ENCODE peak calls at places on chromosome 10, in ten cellular contexts. One of them, this sample, is unnamed.
A peak's percentile ranks its signal among the peaks of the same experiment; 100 is the strongest.

GRCh38 chr10:11823122-11823988 is at the start of gene PROSER2:
- DNase-seq in activated CD4-positive, alpha-beta T cell treated with anti-CD3 and anti-CD28 coated beads for 24 hours: peak; percentile 34
- DNase-seq in PC-9: no peak
- DNase-seq in naive thymus-derived CD8-positive, alpha-beta T cell: peak; percentile 14
- DNase-seq in HT-29: peak; percentile 88
- DNase-seq in T-cell: peak; percentile 2
- DNase-seq in colonic mucosa: peak; percentile 65
- DNase-seq in ascending aorta: no peak
- DNase-seq in effector memory CD8-positive, alpha-beta T cell: no peak
- DNase-seq in EH: peak; percentile 54
- DNase-seq in this sample: peak; percentile 86

GRCh38 chr10:72704117-72704516 is 12.2 kb downstream of the MCU start:
- DNase-seq in activated CD4-positive, alpha-beta T cell treated with anti-CD3 and anti-CD28 coated beads for 24 hours: no peak
- DNase-seq in PC-9: no peak
- DNase-seq in naive thymus-derived CD8-positive, alpha-beta T cell: no peak
- DNase-seq in HT-29: no peak
- DNase-seq in T-cell: no peak
- DNase-seq in colonic mucosa: no peak
- DNase-seq in ascending aorta: no peak
- DNase-seq in effector memory CD8-positive, alpha-beta T cell: no peak
- DNase-seq in EH: no peak
- DNase-seq in this sample: no peak

GRCh38 chr10:59550061-59550460 is 159.6 kb downstream of the SLC16A9 start:
- DNase-seq in activated CD4-positive, alpha-beta T cell treated with anti-CD3 and anti-CD28 coated beads for 24 hours: no peak
- DNase-seq in PC-9: no peak
- DNase-seq in naive thymus-derived CD8-positive, alpha-beta T cell: no peak
- DNase-seq in HT-29: no peak
- DNase-seq in T-cell: no peak
- DNase-seq in colonic mucosa: no peak
- DNase-seq in ascending aorta: no peak
- DNase-seq in effector memory CD8-positive, alpha-beta T cell: no peak
- DNase-seq in EH: no peak
- DNase-seq in this sample: no peak

GRCh38 chr10:19728376-19728775 is 87.9 kb upstream of the PLXDC2 start:
- DNase-seq in activated CD4-positive, alpha-beta T cell treated with anti-CD3 and anti-CD28 coated beads for 24 hours: no peak
- DNase-seq in PC-9: no peak
- DNase-seq in naive thymus-derived CD8-positive, alpha-beta T cell: no peak
- DNase-seq in HT-29: no peak
- DNase-seq in T-cell: no peak
- DNase-seq in colonic mucosa: no peak
- DNase-seq in ascending aorta: no peak
- DNase-seq in effector memory CD8-positive, alpha-beta T cell: no peak
- DNase-seq in EH: no peak
- DNase-seq in this sample: no peak

GRCh38 chr10:59176241-59177030 is at the start of gene PHYHIPL:
- DNase-seq in activated CD4-positive, alpha-beta T cell treated with anti-CD3 and anti-CD28 coated beads for 24 hours: no peak
- DNase-seq in PC-9: no peak
- DNase-seq in naive thymus-derived CD8-positive, alpha-beta T cell: no peak
- DNase-seq in HT-29: no peak
- DNase-seq in T-cell: no peak
- DNase-seq in colonic mucosa: no peak
- DNase-seq in ascending aorta: no peak
- DNase-seq in effector memory CD8-positive, alpha-beta T cell: no peak
- DNase-seq in EH: no peak
- DNase-seq in this sample: peak; percentile 14

GRCh38 chr10:71090330-71090729 is 122.0 kb upstream of the UNC5B start:
- DNase-seq in activated CD4-positive, alpha-beta T cell treated with anti-CD3 and anti-CD28 coated beads for 24 hours: no peak
- DNase-seq in PC-9: no peak
- DNase-seq in naive thymus-derived CD8-positive, alpha-beta T cell: no peak
- DNase-seq in HT-29: no peak
- DNase-seq in T-cell: no peak
- DNase-seq in colonic mucosa: peak; percentile 11
- DNase-seq in ascending aorta: no peak
- DNase-seq in effector memory CD8-positive, alpha-beta T cell: no peak
- DNase-seq in EH: no peak
- DNase-seq in this sample: no peak

GRCh38 chr10:127195041-127195506 is 1.3 kb downstream of the INSYN2A start:
- DNase-seq in activated CD4-positive, alpha-beta T cell treated with anti-CD3 and anti-CD28 coated beads for 24 hours: no peak
- DNase-seq in PC-9: no peak
- DNase-seq in naive thymus-derived CD8-positive, alpha-beta T cell: no peak
- DNase-seq in HT-29: no peak
- DNase-seq in T-cell: no peak
- DNase-seq in colonic mucosa: no peak
- DNase-seq in ascending aorta: no peak
- DNase-seq in effector memory CD8-positive, alpha-beta T cell: no peak
- DNase-seq in EH: peak; percentile 41
- DNase-seq in this sample: no peak

GRCh38 chr10:86041116-86041515 is 325.5 kb downstream of the GRID1 start:
- DNase-seq in activated CD4-positive, alpha-beta T cell treated with anti-CD3 and anti-CD28 coated beads for 24 hours: no peak
- DNase-seq in PC-9: no peak
- DNase-seq in naive thymus-derived CD8-positive, alpha-beta T cell: no peak
- DNase-seq in HT-29: no peak
- DNase-seq in T-cell: no peak
- DNase-seq in colonic mucosa: no peak
- DNase-seq in ascending aorta: no peak
- DNase-seq in effector memory CD8-positive, alpha-beta T cell: no peak
- DNase-seq in EH: no peak
- DNase-seq in this sample: no peak

GRCh38 chr10:84335516-84335915 is 7.1 kb downstream of the CCSER2 start:
- DNase-seq in activated CD4-positive, alpha-beta T cell treated with anti-CD3 and anti-CD28 coated beads for 24 hours: no peak
- DNase-seq in PC-9: no peak
- DNase-seq in naive thymus-derived CD8-positive, alpha-beta T cell: no peak
- DNase-seq in HT-29: no peak
- DNase-seq in T-cell: no peak
- DNase-seq in colonic mucosa: no peak
- DNase-seq in ascending aorta: no peak
- DNase-seq in effector memory CD8-positive, alpha-beta T cell: no peak
- DNase-seq in EH: no peak
- DNase-seq in this sample: no peak

GRCh38 chr10:89646833-89647570 is 2.0 kb upstream of the PANK1 start:
- DNase-seq in activated CD4-positive, alpha-beta T cell treated with anti-CD3 and anti-CD28 coated beads for 24 hours: no peak
- DNase-seq in PC-9: no peak
- DNase-seq in naive thymus-derived CD8-positive, alpha-beta T cell: no peak
- DNase-seq in HT-29: no peak
- DNase-seq in T-cell: no peak
- DNase-seq in colonic mucosa: no peak
- DNase-seq in ascending aorta: no peak
- DNase-seq in effector memory CD8-positive, alpha-beta T cell: no peak
- DNase-seq in EH: peak; percentile 15
- DNase-seq in this sample: peak; percentile 41

GRCh38 chr10:87675396-87676376 is 16.0 kb downstream of the PAPSS2 start:
- DNase-seq in activated CD4-positive, alpha-beta T cell treated with anti-CD3 and anti-CD28 coated beads for 24 hours: no peak
- DNase-seq in PC-9: peak; percentile 82
- DNase-seq in naive thymus-derived CD8-positive, alpha-beta T cell: no peak
- DNase-seq in HT-29: peak; percentile 21
- DNase-seq in T-cell: no peak
- DNase-seq in colonic mucosa: no peak
- DNase-seq in ascending aorta: no peak
- DNase-seq in effector memory CD8-positive, alpha-beta T cell: no peak
- DNase-seq in EH: peak; percentile 98
- DNase-seq in this sample: peak; percentile 10

GRCh38 chr10:35852721-35853120 is 210.6 kb upstream of the FZD8 start:
- DNase-seq in activated CD4-positive, alpha-beta T cell treated with anti-CD3 and anti-CD28 coated beads for 24 hours: no peak
- DNase-seq in PC-9: no peak
- DNase-seq in naive thymus-derived CD8-positive, alpha-beta T cell: no peak
- DNase-seq in HT-29: no peak
- DNase-seq in T-cell: no peak
- DNase-seq in colonic mucosa: no peak
- DNase-seq in ascending aorta: no peak
- DNase-seq in effector memory CD8-positive, alpha-beta T cell: no peak
- DNase-seq in EH: no peak
- DNase-seq in this sample: no peak